ENCODE peak calls at places on chromosomes 2 and 18, in seven cellular contexts. J is SK-N-SH; O is foreskin keratinocyte; W is CD8-positive, alpha-beta T cell; S is nephron progenitor cell; P is BJ; M is cardiac muscle cell. I is an unnamed sample.

GRCh38 chr2:217948341-217948791 is 54.4 kb downstream of the TNS1 start:
- DNase-seq in J (no peak), O (no peak), W (no peak), S (no peak), P (no peak), M (no peak), I (no peak)

GRCh38 chr2:232488097-232488711 is 570 bp upstream of the ECEL1 start:
- DNase-seq in J (peak), O (no peak), W (no peak), S (no peak), P (no peak), M (no peak), I (no peak)

GRCh38 chr18:43846302-43846701 is 569.0 kb upstream of the SYT4 start:
- DNase-seq in J (no peak), O (no peak), W (no peak), S (no peak), P (no peak), M (no peak), I (no peak)

GRCh38 chr2:160363961-160364733 is 129.5 kb downstream of the RBMS1 start:
- DNase-seq in J (no peak), O (no peak), W (no peak), S (no peak), P (no peak), M (no peak), I (no peak)

GRCh38 chr18:70376914-70377258 is 88.0 kb downstream of the SOCS6 start:
- DNase-seq in J (no peak), O (no peak), W (no peak), S (no peak), P (no peak), M (no peak), I (no peak)

GRCh38 chr2:207128867-207129266 is 36.9 kb downstream of the KLF7 start:
- DNase-seq in J (no peak), O (no peak), W (no peak), S (no peak), P (no peak), M (no peak), I (no peak)

GRCh38 chr2:17303496-17303895 is 214.7 kb downstream of the RAD51AP2 start:
- DNase-seq in J (no peak), O (no peak), W (no peak), S (no peak), P (no peak), M (no peak), I (peak)

GRCh38 chr2:151762694-151763093 is 28.4 kb upstream of the NEB start:
- DNase-seq in J (peak), O (no peak), W (no peak), S (no peak), P (no peak), M (no peak), I (no peak)

GRCh38 chr18:57666818-57667497 is 45.3 kb upstream of the NARS1 start:
- DNase-seq in J (no peak), O (peak), W (no peak), S (no peak), P (no peak), M (no peak), I (peak)

GRCh38 chr2:150567771-150568278 is 80.4 kb upstream of the RND3 start:
- DNase-seq in J (no peak), O (no peak), W (no peak), S (no peak), P (no peak), M (no peak), I (no peak)

GRCh38 chr18:49647496-49648168 is 85.8 kb downstream of the LIPG start:
- DNase-seq in J (no peak), O (no peak), W (no peak), S (no peak), P (no peak), M (no peak), I (no peak)

GRCh38 chr2:166892397-166892796 is 4.1 kb downstream of the XIRP2 start:
- DNase-seq in J (no peak), O (no peak), W (no peak), S (no peak), P (no peak), M (no peak), I (no peak)

GRCh38 chr2:166891727-166892126 is 3.4 kb downstream of the XIRP2 start:
- DNase-seq in J (no peak), O (no peak), W (no peak), S (no peak), P (no peak), M (no peak), I (no peak)

GRCh38 chr2:166897666-166898065 is 9.4 kb downstream of the XIRP2 start:
- DNase-seq in J (no peak), O (no peak), W (no peak), S (no peak), P (no peak), M (no peak), I (no peak)

GRCh38 chr2:166899676-166900075 is 11.4 kb downstream of the XIRP2 start:
- DNase-seq in J (no peak), O (no peak), W (no peak), S (no peak), P (no peak), M (no peak), I (no peak)

DNA sequence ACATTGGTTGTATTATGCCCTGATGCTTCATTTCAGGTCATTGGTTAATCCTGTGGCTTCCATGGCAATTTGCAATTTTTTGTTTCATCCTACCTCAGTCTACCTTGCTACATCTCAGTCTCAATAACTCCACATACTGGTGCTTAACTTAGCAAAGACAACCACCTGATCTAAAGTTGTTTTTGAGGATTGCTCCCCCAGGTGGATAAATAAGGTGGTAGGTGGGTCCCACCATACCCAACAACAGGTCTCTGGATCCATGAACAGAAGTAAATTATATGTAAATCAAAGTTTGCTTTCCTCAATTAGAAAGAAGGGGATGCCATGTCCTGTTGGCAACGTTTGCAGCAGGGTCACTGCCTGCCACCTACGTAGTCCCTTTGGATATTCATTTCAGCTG is 7.0 kb downstream of the XIRP2 start:
- DNase-seq in J (no peak), O (no peak), W (no peak), S (no peak), P (no peak), M (no peak), I (no peak)
- TF ChIP-seq CTCF in J (no peak), O (no peak), W (no peak), S (no peak), P (no peak), M (no peak), I (no peak)

DNA sequence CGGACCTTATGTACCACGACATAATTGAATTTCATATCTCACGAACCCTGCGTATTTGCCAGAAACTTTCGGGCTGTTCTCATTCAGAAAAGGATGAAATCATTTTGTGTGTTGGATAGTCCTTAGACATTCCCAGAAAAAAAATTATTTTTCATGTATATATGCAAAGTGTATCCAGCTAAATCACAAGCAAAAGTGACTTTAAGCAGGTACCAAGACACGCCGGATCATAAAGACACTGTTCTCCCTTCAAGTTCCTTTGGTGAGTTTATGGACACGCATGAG is 35.1 kb upstream of the PNO1 start:
- DNase-seq in J (no peak), O (no peak), W (no peak), S (no peak), P (no peak), M (no peak), I (no peak)
- TF ChIP-seq CTCF in J (no peak), O (no peak), W (peak), S (peak), P (no peak), M (no peak), I (no peak)

DNA sequence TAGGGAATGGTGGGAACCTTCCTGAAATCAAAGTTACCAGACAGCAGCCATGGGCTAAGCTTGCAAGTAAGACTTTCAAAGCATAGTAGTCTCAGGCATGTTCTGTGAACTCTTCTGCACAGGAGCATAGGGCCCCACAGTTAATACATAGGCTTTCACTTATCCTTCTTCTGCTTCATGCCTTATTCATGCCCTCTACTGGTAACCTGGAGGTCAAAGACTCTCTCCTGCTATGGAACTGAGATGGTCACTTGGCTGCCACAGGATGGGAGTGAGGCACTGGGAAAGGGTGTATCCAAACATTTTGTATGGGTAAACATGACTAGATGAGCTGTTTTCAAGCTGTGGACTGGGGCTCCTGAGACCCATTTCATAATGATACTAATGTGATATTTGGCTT is 49.1 kb upstream of the ZNF638 start:
- DNase-seq in J (no peak), O (no peak), W (no peak), S (no peak), P (no peak), M (peak), I (peak)
- TF ChIP-seq CTCF in J (peak), O (peak), W (no peak), S (no peak), P (no peak), M (peak), I (peak)

DNA sequence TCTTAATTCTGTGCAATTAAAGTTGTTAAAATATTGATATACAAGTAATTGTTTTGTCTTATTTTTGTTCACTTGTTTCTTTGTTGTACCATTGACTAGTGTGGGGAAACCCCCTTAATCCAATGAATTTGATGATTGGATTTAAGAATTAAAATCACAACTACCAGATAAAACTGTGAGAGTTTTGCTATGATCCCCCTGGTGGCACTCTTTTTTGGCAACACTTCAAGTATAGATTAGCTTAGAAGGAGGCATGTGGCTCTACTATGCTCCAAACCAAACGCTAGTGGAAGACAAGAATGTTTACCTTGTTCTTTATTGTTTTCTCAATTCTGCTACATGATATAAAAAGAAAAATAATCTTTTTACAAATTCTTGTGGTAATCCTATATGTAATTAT is 477.8 kb upstream of the ETAA1 start:
- DNase-seq in J (no peak), O (no peak), W (no peak), S (no peak), P (no peak), M (no peak), I (no peak)
- TF ChIP-seq CTCF in J (no peak), O (no peak), W (no peak), S (no peak), P (no peak), M (no peak), I (no peak)

DNA sequence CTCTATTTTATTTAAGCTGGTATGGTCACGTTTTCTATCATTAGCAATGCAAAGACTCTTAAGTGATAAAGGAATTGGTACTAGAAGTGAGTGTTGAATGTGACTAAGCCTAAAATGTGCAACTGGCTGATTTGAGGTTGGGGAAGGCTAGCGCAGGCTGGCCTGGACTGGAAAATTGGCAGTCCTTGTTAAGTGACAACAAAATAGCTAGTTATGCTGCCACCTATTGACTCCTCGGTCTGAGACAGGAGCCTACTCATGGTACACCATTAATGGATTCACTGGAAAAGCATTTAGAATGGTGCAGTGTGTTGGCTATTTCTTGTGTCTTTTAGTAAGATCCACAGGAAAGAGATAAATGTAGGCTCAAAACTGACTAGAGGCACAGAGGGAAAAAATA is 5.7 kb upstream of the WIPF1 start:
- DNase-seq in J (peak), O (peak), W (peak), S (peak), P (no peak), M (peak), I (peak)
- TF ChIP-seq CTCF in J (peak), O (peak), W (peak), S (peak), P (peak), M (peak), I (peak)

DNA sequence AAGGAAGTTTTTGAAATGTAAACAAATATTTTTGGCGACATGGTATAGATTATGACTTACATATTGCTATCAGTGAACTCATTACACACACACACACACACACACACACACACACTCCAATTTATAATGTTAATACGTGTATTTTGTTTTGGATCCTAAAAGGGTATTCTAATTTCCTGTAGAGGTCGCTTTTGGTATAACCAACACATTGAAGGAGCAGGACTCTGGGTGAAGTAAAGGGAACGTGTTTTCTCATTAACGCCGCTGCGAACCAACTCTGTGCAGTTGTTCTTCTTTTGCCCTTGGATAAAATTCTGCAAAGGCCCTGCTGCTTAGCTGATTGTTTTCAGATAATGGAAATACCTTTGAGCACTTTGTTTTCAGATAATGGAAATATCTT is 190.4 kb downstream of the PMAIP1 start:
- DNase-seq in J (no peak), O (no peak), W (no peak), S (no peak), P (no peak), M (peak), I (peak)
- TF ChIP-seq CTCF in J (no peak), O (no peak), W (no peak), S (no peak), P (no peak), M (peak), I (peak)

DNA sequence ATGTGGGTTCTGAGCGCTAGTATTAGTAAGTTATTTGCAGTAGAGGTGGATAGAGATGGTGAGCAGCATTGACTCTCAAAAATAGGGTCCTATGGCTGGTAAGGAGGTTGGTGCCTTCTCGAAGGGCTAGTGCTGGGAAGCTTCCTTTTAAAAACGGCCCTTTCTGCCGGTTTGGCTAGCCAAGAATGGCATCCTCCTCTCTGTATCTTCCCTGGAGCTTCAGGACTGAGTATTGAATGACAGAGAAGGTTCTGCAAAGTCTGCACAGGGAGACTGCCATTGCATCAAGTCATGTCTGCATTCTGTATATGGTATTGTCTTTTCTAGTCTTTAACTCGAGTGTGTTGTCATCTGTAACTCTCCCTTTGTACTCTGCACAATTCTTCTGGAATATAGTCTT is 1.0 kb downstream of the LDLRAD4 start:
- DNase-seq in J (no peak), O (no peak), W (no peak), S (no peak), P (no peak), M (no peak), I (no peak)
- TF ChIP-seq CTCF in J (no peak), O (no peak), W (no peak), S (no peak), P (no peak), M (no peak), I (no peak)

GRCh38 chr2:238173692-238174091 is 14.9 kb downstream of the ERFE start:
- DNase-seq in J (peak), O (no peak), W (no peak), S (no peak), P (no peak), M (no peak), I (no peak)
- TF ChIP-seq CTCF in J (peak), O (peak), W (no peak), S (peak), P (peak), M (no peak), I (no peak)

GRCh38 chr18:11726556-11726955 is 37.5 kb downstream of the GNAL start:
- DNase-seq in J (no peak), O (peak), W (no peak), S (no peak), P (no peak), M (no peak), I (peak)

GRCh38 chr18:11729556-11729955 is 40.5 kb downstream of the GNAL start:
- DNase-seq in J (no peak), O (no peak), W (no peak), S (no peak), P (no peak), M (no peak), I (no peak)

GRCh38 chr18:11733031-11733430 is 44.0 kb downstream of the GNAL start:
- DNase-seq in J (peak), O (no peak), W (peak), S (peak), P (no peak), M (peak), I (peak)

DNA sequence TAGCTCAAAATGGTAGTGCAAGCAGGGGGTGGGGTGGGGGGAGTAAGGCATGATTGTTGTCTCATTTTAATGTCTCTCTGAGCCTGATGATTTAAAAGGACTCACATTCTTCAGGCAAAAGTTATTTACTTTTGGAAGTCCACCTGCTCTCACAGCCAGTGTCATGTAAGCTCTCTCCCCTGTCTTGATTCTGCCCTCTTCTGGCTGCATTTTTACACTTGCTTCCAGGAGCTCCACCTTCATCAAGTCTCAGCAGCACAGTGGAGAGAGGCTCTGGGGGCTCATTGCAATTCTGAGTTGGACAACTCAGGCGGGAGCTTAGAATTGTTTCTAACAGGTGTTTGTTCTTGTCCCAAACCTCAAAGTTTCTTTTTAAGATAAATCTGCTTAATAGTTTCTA is 39.2 kb downstream of the GNAL start:
- DNase-seq in J (no peak), O (no peak), W (no peak), S (no peak), P (no peak), M (peak), I (peak)
- TF ChIP-seq CTCF in J (peak), O (peak), W (no peak), S (no peak), P (peak), M (peak), I (peak)

I was measured in bronchial epithelial cell.